ENCODE peak calls at places on chromosomes 13 and 19, in six cellular contexts. N, X, I, L, E and D are unnamed samples.

GRCh38 chr19:572891-573825 is 762 bp downstream of the BSG start:
- DNase-seq in N (no peak), X (no peak), I (no peak), L (peak; percentile 42), E (peak; percentile 43), D (no peak)

GRCh38 chr13:99797716-99798115 is 173.9 kb downstream of the ZIC5 start:
- DNase-seq in N (no peak), X (no peak), I (no peak), L (no peak), E (no peak), D (no peak)

GRCh38 chr13:76711515-76712182 is 174.6 kb downstream of the KCTD12 start:
- DNase-seq in N (no peak), X (no peak), I (no peak), L (no peak), E (no peak), D (no peak)

GRCh38 chr19:3402631-3403443 is 36.5 kb downstream of the NFIC start:
- DNase-seq in N (no peak), X (no peak), I (no peak), L (no peak), E (no peak), D (no peak)

GRCh38 chr19:16045893-16046292 is 30.4 kb upstream of the TPM4 start:
- DNase-seq in N (no peak), X (no peak), I (no peak), L (no peak), E (no peak), D (no peak)

GRCh38 chr19:19821366-19822147 is at the start of gene ZNF506:
- DNase-seq in N (no peak), X (peak; percentile 20), I (peak; percentile 89), L (peak; percentile 73), E (peak; percentile 99), D (peak; percentile 83)

GRCh38 chr13:106121173-106121754 is 414.2 kb downstream of the EFNB2 start:
- DNase-seq in N (no peak), X (no peak), I (no peak), L (no peak), E (no peak), D (no peak)

GRCh38 chr13:30796132-30796832 is 60.9 kb downstream of the ALOX5AP start:
- DNase-seq in N (no peak), X (no peak), I (no peak), L (no peak), E (no peak), D (no peak)

GRCh38 chr19:56689198-56689597 is 17.6 kb upstream of the ZNF835 start:
- DNase-seq in N (no peak), X (no peak), I (no peak), L (no peak), E (no peak), D (no peak)

GRCh38 chr13:78875792-78876580 is 217.0 kb upstream of the OBI1 start:
- DNase-seq in N (no peak), X (no peak), I (no peak), L (no peak), E (no peak), D (no peak)

GRCh38 chr13:93307651-93308050 is 81.0 kb downstream of the GPC6 start:
- DNase-seq in N (no peak), X (no peak), I (no peak), L (no peak), E (no peak), D (no peak)

GRCh38 chr13:103371271-103371670 is 305.1 kb upstream of the SLC10A2 start:
- DNase-seq in N (no peak), X (no peak), I (no peak), L (no peak), E (no peak), D (no peak)

GRCh38 chr13:71355010-71355409 is 512.0 kb downstream of the DACH1 start:
- DNase-seq in N (no peak), X (no peak), I (no peak), L (no peak), E (no peak), D (no peak)

GRCh38 chr13:45778897-45779296 is 72.7 kb downstream of the SIAH3 start:
- DNase-seq in N (no peak), X (no peak), I (no peak), L (no peak), E (no peak), D (no peak)

GRCh38 chr13:106916329-106916728 is 348.4 kb upstream of the ARGLU1 start:
- DNase-seq in N (no peak), X (no peak), I (no peak), L (no peak), E (no peak), D (no peak)

GRCh38 chr13:52847322-52847681 is 1.1 kb downstream of the PCDH8 start:
- DNase-seq in N (no peak), X (no peak), I (no peak), L (no peak), E (no peak), D (no peak)

GRCh38 chr13:36432106-36432544 is at the start of gene CCNA1:
- DNase-seq in N (no peak), X (peak; percentile 44), I (no peak), L (peak; percentile 76), E (peak; percentile 19), D (no peak)

GRCh38 chr19:3605770-3606169 is 905 bp downstream of the TBXA2R start:
- DNase-seq in N (no peak), X (no peak), I (no peak), L (no peak), E (no peak), D (no peak)

GRCh38 chr19:38719761-38720558 is 24.3 kb downstream of the CAPN12 start:
- DNase-seq in N (no peak), X (no peak), I (no peak), L (no peak), E (no peak), D (no peak)

GRCh38 chr13:77979721-77980377 is 61.2 kb upstream of the EDNRB start:
- DNase-seq in N (no peak), X (no peak), I (no peak), L (no peak), E (no peak), D (no peak)

GRCh38 chr13:41746259-41746658 is 214.7 kb downstream of the VWA8 start:
- DNase-seq in N (no peak), X (no peak), I (no peak), L (no peak), E (no peak), D (no peak)

GRCh38 chr13:46354143-46355087 is 32.6 kb downstream of the RUBCNL start:
- DNase-seq in N (peak; percentile 68), X (no peak), I (no peak), L (no peak), E (no peak), D (no peak)

GRCh38 chr19:566403-566802 is 6.0 kb upstream of the BSG start:
- DNase-seq in N (peak; percentile 81), X (no peak), I (no peak), L (no peak), E (no peak), D (no peak)

GRCh38 chr19:40584007-40584406 is 7.3 kb downstream of the SHKBP1 start:
- DNase-seq in N (no peak), X (no peak), I (no peak), L (no peak), E (no peak), D (no peak)
- TF ChIP-seq CTCF in N (no peak), X (peak; percentile 48), I (peak; percentile 38), L (peak; percentile 20), E (no peak), D (peak; percentile 63)

GRCh38 chr19:53506728-53507127 is 31.2 kb upstream of the ZNF331 start:
- DNase-seq in N (no peak), X (no peak), I (no peak), L (no peak), E (no peak), D (no peak)

GRCh38 chr19:53503126-53503525 is 34.8 kb upstream of the ZNF331 start:
- DNase-seq in N (no peak), X (no peak), I (no peak), L (no peak), E (no peak), D (no peak)

GRCh38 chr19:53509443-53509842 is 28.5 kb upstream of the ZNF331 start:
- DNase-seq in N (no peak), X (no peak), I (no peak), L (no peak), E (no peak), D (no peak)

GRCh38 chr19:53507523-53508442 is 30.2 kb upstream of the ZNF331 start:
- DNase-seq in N (peak; percentile 95), X (no peak), I (no peak), L (peak; percentile 20), E (no peak), D (no peak)

GRCh38 chr19:53504903-53505302 is 33.0 kb upstream of the ZNF331 start:
- DNase-seq in N (peak; percentile 38), X (no peak), I (no peak), L (no peak), E (no peak), D (no peak)
- TF ChIP-seq CTCF in N (peak; percentile 50), X (no peak), I (no peak), L (no peak), E (no peak), D (no peak)

DNA sequence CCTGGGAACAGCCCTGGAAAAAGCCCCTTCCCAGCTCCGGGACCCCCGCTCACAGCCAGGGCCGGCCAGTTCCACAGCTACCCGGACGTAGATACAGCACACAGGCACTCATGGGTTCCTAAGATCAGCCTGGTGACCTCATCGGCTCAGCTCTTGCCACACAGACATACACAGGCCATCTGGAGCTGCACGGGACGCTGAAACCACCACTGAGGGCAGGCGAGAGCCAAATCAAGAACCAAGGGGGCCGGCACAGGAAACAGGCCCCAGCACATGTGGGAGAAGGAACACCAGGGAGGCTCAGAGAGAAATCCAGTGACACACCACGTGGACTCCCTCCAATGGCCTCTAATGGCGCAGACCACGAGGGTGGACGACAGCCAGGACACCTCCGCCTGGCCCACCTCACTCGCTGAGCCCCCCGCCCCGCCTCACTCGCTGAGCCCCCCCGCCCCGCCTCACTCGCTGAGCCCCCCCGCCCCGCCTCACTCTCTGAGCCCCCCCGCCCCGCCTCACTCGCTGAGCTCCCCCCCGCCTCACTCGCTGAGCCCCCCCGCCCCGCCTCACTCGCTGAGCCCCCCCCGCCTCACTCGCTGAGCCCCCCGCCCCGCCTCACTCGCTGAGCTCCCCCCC is 69.7 kb upstream of the C13orf46 start:
- DNase-seq in N (peak; percentile 52), X (no peak), I (peak; percentile 21), L (no peak), E (peak; percentile 71), D (no peak)
- TF ChIP-seq CTCF in N (peak; percentile 8), X (no peak), I (no peak), L (no peak), E (peak; percentile 43), D (no peak)

DNA sequence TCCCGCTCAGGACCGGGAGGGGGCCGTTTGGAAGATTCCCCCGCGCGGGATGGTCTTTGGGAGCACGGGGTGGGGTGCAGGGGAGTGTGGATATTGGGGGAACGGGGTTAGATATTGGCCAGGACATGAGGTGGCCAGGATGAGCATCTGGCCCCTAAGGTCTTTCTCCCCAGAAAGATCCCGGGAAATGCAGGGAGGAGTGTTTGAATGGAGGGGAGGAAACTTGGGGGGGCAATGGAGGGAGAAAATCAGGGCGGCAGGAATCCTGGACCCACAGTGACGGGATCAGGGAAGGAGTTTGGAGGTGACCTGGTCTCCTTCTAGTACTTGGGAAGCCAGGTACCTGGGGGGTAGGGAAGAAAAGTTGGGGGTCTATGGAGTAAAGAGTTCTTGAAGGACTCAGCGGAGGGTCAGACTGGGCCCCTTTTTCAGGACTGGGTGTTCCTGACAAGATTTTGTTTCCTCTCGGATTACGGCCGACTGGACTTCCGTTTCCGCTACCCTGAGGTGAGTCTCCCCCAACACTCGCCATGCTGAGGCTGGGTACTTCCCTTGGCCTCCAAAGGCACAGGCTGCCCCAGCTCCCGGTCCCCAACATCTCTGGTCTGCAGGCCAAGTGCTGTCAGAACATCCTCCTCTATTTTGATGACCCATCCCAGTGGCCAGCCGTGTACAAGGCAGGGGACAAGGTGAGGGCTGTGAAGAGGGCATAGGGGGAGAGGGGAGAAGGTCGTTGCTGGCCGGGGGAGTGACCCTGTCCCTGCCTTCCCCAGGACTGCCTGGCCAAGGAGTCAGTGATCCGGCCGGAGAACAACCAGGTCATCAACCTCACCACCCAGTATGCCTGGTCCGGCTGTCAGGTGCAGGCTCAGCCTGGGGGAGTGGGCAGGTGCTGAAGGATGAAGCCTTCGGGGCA is 989 bp downstream of the TMEM145 start:
- DNase-seq in N (no peak), X (no peak), I (no peak), L (no peak), E (no peak), D (no peak)
- TF ChIP-seq CTCF in N (no peak), X (no peak), I (peak; percentile 3), L (no peak), E (no peak), D (no peak)